ENCODE peak calls at places on chromosomes 13 and 19, in ten cellular contexts. G is breast epithelium, F is ascending aorta, T is H9, L is stomach, Q is suprapubic skin, S is endodermal cell, N is Caco-2, O is IMR-90, V is adrenal gland. J is an unnamed sample.
A peak's percentile ranks its signal among the peaks of the same experiment; 100 is the strongest.

GRCh38 chr13:30807392-30807791 is 72.0 kb downstream of the ALOX5AP start:
- DNase-seq in N (no peak), V (no peak), Q (no peak), L (no peak), F (no peak), S (no peak), T (no peak), G (no peak), O (no peak), J (no peak)

GRCh38 chr13:74444877-74445479 is 310.8 kb upstream of the KLF12 start:
- DNase-seq in V (no peak), S (no peak), F (no peak), T (no peak), N (no peak), G (no peak), L (no peak), O (peak; percentile 14), Q (no peak), J (no peak)

GRCh38 chr13:60135344-60135743 is 28.4 kb downstream of the DIAPH3 start:
- DNase-seq in G (no peak), N (no peak), Q (no peak), L (no peak), S (no peak), F (no peak), V (no peak), T (no peak), O (no peak), J (no peak)

GRCh38 chr13:73462241-73462640 is 403.4 kb downstream of the KLF5 start:
- DNase-seq in T (no peak), Q (no peak), F (no peak), O (peak; percentile 6), S (no peak), V (no peak), G (no peak), N (no peak), L (no peak), J (no peak)

GRCh38 chr13:114106526-114106925 is 25.9 kb downstream of the RASA3 start:
- DNase-seq in V (no peak), Q (no peak), G (peak; percentile 39), F (no peak), O (no peak), T (no peak), L (no peak), S (peak; percentile 13), N (no peak), J (no peak)

GRCh38 chr19:55638864-55639359 is 1.9 kb upstream of the ZNF580 start:
- DNase-seq in V (peak; percentile 55), L (no peak), N (peak; percentile 78), S (peak; percentile 81), T (peak; percentile 67), O (peak; percentile 21), Q (no peak), F (no peak), G (no peak), J (no peak)

GRCh38 chr19:21202865-21203494 is 61.1 kb downstream of the ZNF431 start:
- DNase-seq in F (no peak), V (no peak), S (peak; percentile 75), G (no peak), O (peak; percentile 14), L (no peak), Q (no peak), N (no peak), T (peak; percentile 56), J (no peak)

GRCh38 chr13:56189439-56189838 is 951.3 kb upstream of the PRR20A start:
- DNase-seq in Q (no peak), F (no peak), N (no peak), G (no peak), S (peak; percentile 38), L (no peak), T (no peak), O (no peak), V (no peak), J (no peak)

GRCh38 chr13:44662515-44662914 is 86.4 kb upstream of the TSC22D1 start:
- DNase-seq in O (no peak), G (no peak), S (no peak), N (no peak), Q (no peak), V (no peak), T (no peak), L (no peak), F (no peak), J (no peak)

GRCh38 chr19:54561840-54562239 is 11.8 kb upstream of the LILRA2 start:
- DNase-seq in Q (no peak), G (no peak), L (no peak), V (no peak), O (no peak), S (no peak), T (no peak), F (no peak), N (no peak), J (no peak)

GRCh38 chr19:52270266-52270885 is 989 bp downstream of the ZNF766 start:
- DNase-seq in V (no peak), T (no peak), O (peak; percentile 17), Q (no peak), F (no peak), S (peak; percentile 53), N (peak; percentile 12), L (no peak), G (no peak), J (no peak)

GRCh38 chr19:46976845-46977320 is 42.8 kb upstream of the NPAS1 start:
- DNase-seq in V (peak; percentile 64), S (peak; percentile 94), O (peak; percentile 55), T (peak; percentile 70), G (no peak), L (peak; percentile 43), F (peak; percentile 77), Q (no peak), N (peak; percentile 47), J (no peak)
- H3K4me1 ChIP-seq in V (peaks cover 35% of the 10 kb centered on the region), S (peaks cover 50% of the 10 kb centered on the region), O (peaks cover 35% of the 10 kb centered on the region), T (peaks cover 10% of the 10 kb centered on the region), G (peaks cover 13% of the 10 kb centered on the region), L (peaks cover 56% of the 10 kb centered on the region), F (peaks cover 74% of the 10 kb centered on the region), Q (peaks cover 83% of the 10 kb centered on the region), N (peaks cover 48% of the 10 kb centered on the region), J (peaks cover 10% of the 10 kb centered on the region)

GRCh38 chr13:110559429-110559943 is 2.0 kb downstream of the RAB20 start:
- DNase-seq in Q (no peak), V (peak; percentile 76), N (no peak), L (peak; percentile 91), S (no peak), F (peak; percentile 84), T (no peak), O (peak; percentile 62), G (peak; percentile 79), J (peak; percentile 75)
- H3K4me1 ChIP-seq in Q (peaks cover 32% of the 10 kb centered on the region), V (peaks cover 47% of the 10 kb centered on the region), N (peaks cover 43% of the 10 kb centered on the region), L (peaks cover 25% of the 10 kb centered on the region), S (peaks cover 3% of the 10 kb centered on the region), F (peaks cover 13% of the 10 kb centered on the region), T (peaks cover 10% of the 10 kb centered on the region), O (peaks cover 8% of the 10 kb centered on the region), G (no peaks in the 10 kb centered on the region), J (peaks cover 3% of the 10 kb centered on the region)

GRCh38 chr13:51729853-51730553 is 74.0 kb downstream of the DHRS12 start:
- DNase-seq in L (no peak), S (no peak), G (no peak), Q (peak; percentile 83), O (peak; percentile 90), T (no peak), V (peak; percentile 60), N (peak; percentile 7), F (peak; percentile 90), J (peak; percentile 19)
- H3K4me1 ChIP-seq in L (peaks cover 33% of the 10 kb centered on the region), S (no peaks in the 10 kb centered on the region), G (peaks cover 11% of the 10 kb centered on the region), Q (peaks cover 61% of the 10 kb centered on the region), O (peaks cover 34% of the 10 kb centered on the region), T (no peaks in the 10 kb centered on the region), V (peaks cover 36% of the 10 kb centered on the region), N (peaks cover 12% of the 10 kb centered on the region), F (peaks cover 47% of the 10 kb centered on the region), J (peaks cover 12% of the 10 kb centered on the region)

GRCh38 chr19:1263198-1263597 is 5.9 kb upstream of the CIRBP start:
- DNase-seq in T (no peak), L (no peak), V (no peak), N (no peak), Q (no peak), F (no peak), S (no peak), O (no peak), G (no peak), J (no peak)
- H3K4me1 ChIP-seq in T (peaks cover 4% of the 10 kb centered on the region), L (peaks cover 79% of the 10 kb centered on the region), V (peaks cover 65% of the 10 kb centered on the region), N (peaks cover 64% of the 10 kb centered on the region), Q (peaks cover 94% of the 10 kb centered on the region), F (peaks cover 68% of the 10 kb centered on the region), S (peaks cover 28% of the 10 kb centered on the region), O (peaks cover 46% of the 10 kb centered on the region), G (peaks cover 41% of the 10 kb centered on the region), J (peaks cover 20% of the 10 kb centered on the region)

DNA sequence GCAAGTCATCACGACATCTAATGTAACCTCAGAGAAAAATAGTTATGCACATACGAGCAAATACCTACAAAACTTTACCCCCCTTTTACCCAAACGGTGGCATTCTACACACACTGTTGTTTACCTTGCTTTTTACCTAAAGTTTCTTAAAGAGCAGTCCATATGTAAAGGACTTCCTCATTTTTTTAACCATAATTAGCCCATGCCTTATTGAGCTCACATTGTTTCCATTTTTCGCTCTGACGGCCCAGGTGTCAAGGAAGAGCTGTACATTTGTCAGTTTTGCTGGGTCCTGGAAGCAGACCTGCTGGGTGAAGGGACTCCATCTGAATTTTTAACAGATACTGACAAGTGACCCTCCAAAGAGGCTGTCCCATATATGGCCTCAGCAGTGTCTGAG is 89.4 kb downstream of the STK24 start:
- DNase-seq in Q (no peak), G (no peak), T (no peak), N (no peak), V (no peak), O (no peak), F (no peak), L (no peak), S (peak; percentile 18), J (no peak)
- H3K4me1 ChIP-seq in Q (peaks cover 86% of the 10 kb centered on the region), G (peaks cover 10% of the 10 kb centered on the region), T (peaks cover 8% of the 10 kb centered on the region), N (peaks cover 47% of the 10 kb centered on the region), V (peaks cover 25% of the 10 kb centered on the region), O (peaks cover 40% of the 10 kb centered on the region), F (peaks cover 29% of the 10 kb centered on the region), L (peaks cover 66% of the 10 kb centered on the region), S (peaks cover 9% of the 10 kb centered on the region), J (peaks cover 20% of the 10 kb centered on the region)